ENCODE peak calls at places on chromosomes 13 and 19, in seven cellular contexts. V, E, D, X, U, L and K are unnamed samples.

GRCh38 chr19:3576696-3577443 is 4.1 kb downstream of the HMG20B start:
- DNase-seq in V (no peak), E (peak), D (peak), X (peak), U (no peak), L (peak), K (peak)

GRCh38 chr19:1104452-1105216 is 840 bp downstream of the GPX4 start:
- DNase-seq in V (peak), E (peak), D (peak), X (peak), U (no peak), L (peak), K (peak)

GRCh38 chr19:17101686-17102628 is 26.4 kb downstream of the MYO9B start:
- DNase-seq in V (no peak), E (no peak), D (no peak), X (peak), U (no peak), L (no peak), K (no peak)

GRCh38 chr13:90933097-90933826 is 414.2 kb upstream of the MIR17HG start:
- DNase-seq in V (no peak), E (no peak), D (no peak), X (no peak), U (no peak), L (no peak), K (no peak)

GRCh38 chr13:105272660-105273631 is 1262.5 kb downstream of the EFNB2 start:
- DNase-seq in V (no peak), E (no peak), D (no peak), X (no peak), U (no peak), L (no peak), K (no peak)

GRCh38 chr13:75704942-75705320 is 68.8 kb downstream of the LMO7 start:
- DNase-seq in V (no peak), E (no peak), D (no peak), X (peak), U (peak), L (no peak), K (no peak)

GRCh38 chr13:79108914-79109643 is 297.0 kb downstream of the RBM26 start:
- DNase-seq in V (no peak), E (no peak), D (no peak), X (no peak), U (no peak), L (no peak), K (no peak)

GRCh38 chr13:114078501-114079451 is 53.6 kb downstream of the RASA3 start:
- DNase-seq in V (no peak), E (peak), D (peak), X (peak), U (no peak), L (peak), K (peak)

GRCh38 chr19:38617283-38617763 is 430 bp downstream of the MAP4K1 start:
- DNase-seq in V (no peak), E (no peak), D (peak), X (no peak), U (no peak), L (no peak), K (no peak)

GRCh38 chr13:50081106-50081898 is 66.1 kb downstream of the KCNRG start:
- DNase-seq in V (no peak), E (no peak), D (peak), X (peak), U (peak), L (peak), K (peak)

GRCh38 chr19:42059196-42059595 is 10.8 kb downstream of the GRIK5 start:
- DNase-seq in V (no peak), E (no peak), D (no peak), X (no peak), U (no peak), L (no peak), K (no peak)

GRCh38 chr13:99843872-99844271 is 127.7 kb downstream of the ZIC5 start:
- DNase-seq in V (no peak), E (no peak), D (no peak), X (no peak), U (no peak), L (no peak), K (no peak)

GRCh38 chr13:109610517-109610916 is 175.9 kb downstream of the IRS2 start:
- DNase-seq in V (no peak), E (no peak), D (peak), X (peak), U (no peak), L (no peak), K (peak)

GRCh38 chr19:42284066-42284501 is 15.0 kb downstream of the CIC start:
- DNase-seq in V (no peak), E (peak), D (peak), X (peak), U (peak), L (peak), K (peak)

GRCh38 chr13:98509271-98510155 is 67.4 kb downstream of the STK24 start:
- DNase-seq in V (peak), E (peak), D (no peak), X (peak), U (no peak), L (peak), K (peak)

GRCh38 chr19:33554821-33555220 is 33.2 kb upstream of the PEPD start:
- DNase-seq in V (no peak), E (no peak), D (peak), X (no peak), U (no peak), L (no peak), K (no peak)

GRCh38 chr19:8663920-8664670 is 33.7 kb downstream of the NFILZ start:
- DNase-seq in V (no peak), E (no peak), D (no peak), X (no peak), U (no peak), L (no peak), K (no peak)

GRCh38 chr13:76715621-76716020 is 170.6 kb downstream of the KCTD12 start:
- DNase-seq in V (no peak), E (no peak), D (no peak), X (no peak), U (no peak), L (no peak), K (no peak)

GRCh38 chr19:19507354-19507753 is 8.0 kb downstream of the TSSK6 start:
- DNase-seq in V (no peak), E (no peak), D (no peak), X (no peak), U (no peak), L (no peak), K (no peak)

GRCh38 chr19:16637535-16637934 is 9.5 kb upstream of the MED26 start:
- DNase-seq in V (no peak), E (peak), D (no peak), X (no peak), U (no peak), L (no peak), K (no peak)

GRCh38 chr19:54178581-54179261 is 5.8 kb upstream of the TMC4 start:
- DNase-seq in V (no peak), E (no peak), D (no peak), X (no peak), U (no peak), L (no peak), K (no peak)

GRCh38 chr19:49556412-49557398 is 23.7 kb downstream of the NOSIP start:
- DNase-seq in V (no peak), E (no peak), D (peak), X (peak), U (no peak), L (no peak), K (no peak)

GRCh38 chr13:69389899-69390298 is 717.7 kb upstream of the ATXN8OS start:
- DNase-seq in V (no peak), E (no peak), D (no peak), X (no peak), U (no peak), L (no peak), K (no peak)

GRCh38 chr19:51490676-51491075 is 10.9 kb downstream of the SIGLEC12 start:
- DNase-seq in V (no peak), E (no peak), D (no peak), X (no peak), U (no peak), L (no peak), K (no peak)

GRCh38 chr13:103188688-103189326 is 122.6 kb upstream of the SLC10A2 start:
- DNase-seq in V (no peak), E (no peak), D (no peak), X (no peak), U (no peak), L (no peak), K (no peak)

GRCh38 chr13:38386421-38386820 is 36.8 kb downstream of the UFM1 start:
- DNase-seq in V (no peak), E (peak), D (no peak), X (no peak), U (no peak), L (no peak), K (no peak)

GRCh38 chr19:7931221-7932061 is 5.5 kb upstream of the CTXN1 start:
- DNase-seq in V (no peak), E (no peak), D (peak), X (no peak), U (no peak), L (peak), K (no peak)

GRCh38 chr19:30169196-30169900 is 202.8 kb upstream of the ZNF536 start:
- DNase-seq in V (no peak), E (no peak), D (no peak), X (no peak), U (no peak), L (no peak), K (no peak)

GRCh38 chr19:10891360-10892108 is 20.2 kb downstream of the CARM1 start:
- DNase-seq in V (no peak), E (no peak), D (peak), X (peak), U (peak), L (no peak), K (no peak)
- TF ChIP-seq POLR2A in V (no peak), E (no peak), D (no peak), X (peak), U (no peak), L (peak), K (no peak)

DNA sequence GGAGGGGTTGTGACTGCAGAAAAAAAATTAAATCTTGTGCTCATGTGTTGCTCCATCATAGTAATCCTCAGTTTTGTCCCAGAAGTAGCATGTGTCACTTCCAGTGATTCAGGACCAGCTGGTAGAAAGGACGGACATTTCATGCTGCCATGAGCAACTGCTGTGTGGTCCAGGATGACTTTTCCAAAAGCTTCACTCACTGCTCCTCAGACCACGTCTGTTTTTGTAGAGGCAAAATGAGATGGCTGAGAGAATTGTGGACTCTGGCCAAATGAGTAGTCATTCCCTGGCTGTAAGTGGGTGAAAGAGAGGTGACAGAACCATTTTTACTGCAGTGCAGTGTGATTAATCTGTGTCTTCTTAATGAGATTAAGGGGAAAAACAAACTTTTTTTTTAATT is 71.3 kb downstream of the ITGBL1 start:
- DNase-seq in V (no peak), E (peak), D (no peak), X (no peak), U (no peak), L (no peak), K (peak)
- TF ChIP-seq POLR2A in V (no peak), E (no peak), D (no peak), X (no peak), U (no peak), L (no peak), K (no peak)

GRCh38 chr19:48492925-48493717 is 18.5 kb downstream of the LMTK3 start:
- DNase-seq in V (peak), E (peak), D (peak), X (peak), U (peak), L (peak), K (peak)
- TF ChIP-seq POLR2A in V (no peak), E (no peak), D (peak), X (peak), U (peak), L (peak), K (no peak)

DNA sequence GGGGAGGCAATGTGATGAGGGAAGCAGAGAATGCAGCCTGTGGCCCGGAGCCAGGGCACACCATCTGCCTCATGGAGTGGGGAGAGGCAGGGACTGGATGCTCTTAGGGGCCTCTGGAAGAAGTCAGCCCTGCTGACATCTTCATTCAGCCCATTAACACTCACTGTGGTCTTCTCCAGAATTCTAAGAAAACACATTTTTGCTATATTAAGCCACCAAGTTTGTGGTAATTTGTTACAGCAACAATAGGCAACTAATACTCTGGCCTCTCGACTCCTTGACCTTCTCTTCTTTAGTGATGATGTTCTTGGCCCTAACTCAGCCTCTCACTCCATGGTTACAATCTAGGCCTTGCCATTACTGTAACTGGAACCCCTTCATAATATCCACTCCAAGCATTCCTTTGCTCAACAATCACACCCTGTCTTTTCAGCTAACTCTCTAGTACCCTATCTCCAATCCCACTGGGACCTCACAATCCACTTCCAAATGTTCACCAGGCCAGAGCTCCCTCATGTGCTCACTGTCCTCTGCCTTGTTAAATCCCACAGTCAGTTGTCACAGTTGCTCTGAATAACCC is 98.5 kb downstream of the MIPEP start:
- DNase-seq in V (no peak), E (peak), D (no peak), X (no peak), U (no peak), L (no peak), K (no peak)
- TF ChIP-seq POLR2A in V (no peak), E (no peak), D (no peak), X (no peak), U (no peak), L (no peak), K (no peak)

GRCh38 chr13:53545340-53545941 is 516.8 kb downstream of the OLFM4 start:
- DNase-seq in V (no peak), E (no peak), D (no peak), X (no peak), U (no peak), L (no peak), K (no peak)
- TF ChIP-seq POLR2A in V (no peak), E (no peak), D (no peak), X (no peak), U (no peak), L (no peak), K (no peak)

GRCh38 chr19:11198769-11199469 is 1.6 kb upstream of the KANK2 start:
- DNase-seq in V (no peak), E (no peak), D (no peak), X (no peak), U (no peak), L (no peak), K (no peak)

GRCh38 chr19:11199517-11199916 is 2.2 kb upstream of the KANK2 start:
- DNase-seq in V (no peak), E (no peak), D (no peak), X (no peak), U (no peak), L (no peak), K (no peak)

GRCh38 chr19:11201791-11202190 is 4.4 kb upstream of the KANK2 start:
- DNase-seq in V (no peak), E (no peak), D (peak), X (no peak), U (no peak), L (no peak), K (no peak)

GRCh38 chr19:11200931-11201330 is 3.6 kb upstream of the KANK2 start:
- DNase-seq in V (no peak), E (no peak), D (no peak), X (no peak), U (no peak), L (no peak), K (no peak)

GRCh38 chr19:11200015-11200574 is 2.8 kb upstream of the KANK2 start:
- DNase-seq in V (no peak), E (no peak), D (no peak), X (no peak), U (no peak), L (no peak), K (no peak)
- TF ChIP-seq POLR2A in V (no peak), E (no peak), D (no peak), X (no peak), U (no peak), L (no peak), K (no peak)

GRCh38 chr13:26785845-26786630 is 25.5 kb upstream of the GPR12 start:
- DNase-seq in V (no peak), E (no peak), D (no peak), X (peak), U (no peak), L (no peak), K (no peak)
- TF ChIP-seq POLR2A in V (no peak), E (no peak), D (no peak), X (no peak), U (no peak), L (no peak), K (peak)